ENCODE peak calls at places on chromosomes 6 and 20, in four cellular contexts. One of them, this sample, is unnamed.

GRCh38 chr6:146700078-146700686 is 101.4 kb downstream of the ADGB start:
- DNase-seq in RWPE1: peak; percentile 53
- DNase-seq in GM13977: peak; percentile 17
- DNase-seq in tibial artery: peak; percentile 79
- DNase-seq in this sample: peak; percentile 82

GRCh38 chr6:44001318-44001868 is 125.9 kb downstream of the MRPL14 start:
- DNase-seq in RWPE1: no peak
- DNase-seq in GM13977: peak; percentile 62
- DNase-seq in tibial artery: no peak
- DNase-seq in this sample: no peak

GRCh38 chr6:36350681-36351091 is 14.0 kb upstream of the BNIP5 start:
- DNase-seq in RWPE1: no peak
- DNase-seq in GM13977: no peak
- DNase-seq in tibial artery: no peak
- DNase-seq in this sample: no peak

GRCh38 chr6:28765978-28766351 is 157.8 kb downstream of the TRIM27 start:
- DNase-seq in RWPE1: no peak
- DNase-seq in GM13977: no peak
- DNase-seq in tibial artery: no peak
- DNase-seq in this sample: no peak

GRCh38 chr20:8304124-8304800 is 172.2 kb downstream of the PLCB1 start:
- DNase-seq in RWPE1: no peak
- DNase-seq in GM13977: no peak
- DNase-seq in tibial artery: no peak
- DNase-seq in this sample: no peak

GRCh38 chr6:105326838-105327745 is 75.8 kb downstream of the PREP start:
- DNase-seq in RWPE1: peak; percentile 71
- DNase-seq in GM13977: no peak
- DNase-seq in tibial artery: no peak
- DNase-seq in this sample: no peak

GRCh38 chr6:25829375-25829774 is 2.5 kb downstream of the SLC17A1 start:
- DNase-seq in RWPE1: no peak
- DNase-seq in GM13977: peak; percentile 12
- DNase-seq in tibial artery: no peak
- DNase-seq in this sample: no peak

GRCh38 chr6:42449917-42450313 is 1.8 kb downstream of the TRERF1 start:
- DNase-seq in RWPE1: no peak
- DNase-seq in GM13977: no peak
- DNase-seq in tibial artery: no peak
- DNase-seq in this sample: no peak

GRCh38 chr6:137234505-137234863 is 15.3 kb upstream of the IFNGR1 start:
- DNase-seq in RWPE1: no peak
- DNase-seq in GM13977: no peak
- DNase-seq in tibial artery: no peak
- DNase-seq in this sample: no peak

GRCh38 chr20:214383-214782 is 12.7 kb upstream of the DEFB129 start:
- DNase-seq in RWPE1: no peak
- DNase-seq in GM13977: no peak
- DNase-seq in tibial artery: no peak
- DNase-seq in this sample: no peak

GRCh38 chr6:114000066-114000465 is 29.1 kb upstream of the HDAC2 start:
- DNase-seq in RWPE1: no peak
- DNase-seq in GM13977: no peak
- DNase-seq in tibial artery: no peak
- DNase-seq in this sample: no peak

GRCh38 chr20:49343246-49343645 is 65.4 kb upstream of the ZNFX1 start:
- DNase-seq in RWPE1: peak; percentile 72
- DNase-seq in GM13977: no peak
- DNase-seq in tibial artery: no peak
- DNase-seq in this sample: no peak

GRCh38 chr6:144265061-144265357 is 20.1 kb upstream of the UTRN start:
- DNase-seq in RWPE1: no peak
- DNase-seq in GM13977: no peak
- DNase-seq in tibial artery: no peak
- DNase-seq in this sample: no peak

GRCh38 chr6:41492261-41492891 is 53.8 kb upstream of the FOXP4 start:
- DNase-seq in RWPE1: no peak
- DNase-seq in GM13977: no peak
- DNase-seq in tibial artery: no peak
- DNase-seq in this sample: no peak

GRCh38 chr6:49565855-49566254 is 15.4 kb downstream of the C6orf141 start:
- DNase-seq in RWPE1: peak; percentile 21
- DNase-seq in GM13977: no peak
- DNase-seq in tibial artery: no peak
- DNase-seq in this sample: no peak

GRCh38 chr20:48945840-48946514 is 24.5 kb downstream of the ARFGEF2 start:
- DNase-seq in RWPE1: peak; percentile 92
- DNase-seq in GM13977: no peak
- DNase-seq in tibial artery: no peak
- DNase-seq in this sample: no peak

GRCh38 chr6:16944601-16945000 is 157.2 kb upstream of the STMND1 start:
- DNase-seq in RWPE1: no peak
- DNase-seq in GM13977: no peak
- DNase-seq in tibial artery: no peak
- DNase-seq in this sample: no peak

GRCh38 chr6:107275330-107275865 is 160.1 kb upstream of the BEND3 start:
- DNase-seq in RWPE1: peak; percentile 5
- DNase-seq in GM13977: no peak
- DNase-seq in tibial artery: no peak
- DNase-seq in this sample: no peak

GRCh38 chr6:97563529-97563928 is 280.5 kb upstream of the MMS22L start:
- DNase-seq in RWPE1: no peak
- DNase-seq in GM13977: no peak
- DNase-seq in tibial artery: no peak
- DNase-seq in this sample: no peak

GRCh38 chr6:31202259-31203166 is 32.0 kb upstream of the POU5F1 start:
- DNase-seq in RWPE1: peak; percentile 38
- DNase-seq in GM13977: no peak
- DNase-seq in tibial artery: no peak
- DNase-seq in this sample: no peak

GRCh38 chr6:99344289-99344688 is 5.2 kb downstream of the FAXC start:
- DNase-seq in RWPE1: no peak
- DNase-seq in GM13977: no peak
- DNase-seq in tibial artery: no peak
- DNase-seq in this sample: no peak

GRCh38 chr6:129141499-129141898 is 258.6 kb downstream of the LAMA2 start:
- DNase-seq in RWPE1: no peak
- DNase-seq in GM13977: no peak
- DNase-seq in tibial artery: no peak
- DNase-seq in this sample: no peak

GRCh38 chr6:11653028-11653583 is 115.6 kb downstream of the TMEM170B start:
- DNase-seq in RWPE1: peak; percentile 17
- DNase-seq in GM13977: peak; percentile 63
- DNase-seq in tibial artery: no peak
- DNase-seq in this sample: no peak

GRCh38 chr6:143397229-143398222 is 53.0 kb downstream of the ADAT2 start:
- DNase-seq in RWPE1: peak; percentile 99
- DNase-seq in GM13977: no peak
- DNase-seq in tibial artery: peak; percentile 58
- DNase-seq in this sample: peak; percentile 79

GRCh38 chr20:63536241-63536977 is 767 bp downstream of the PTK6 start:
- DNase-seq in RWPE1: peak; percentile 95
- DNase-seq in GM13977: no peak
- DNase-seq in tibial artery: no peak
- DNase-seq in this sample: no peak

GRCh38 chr6:53009056-53009455 is 14.0 kb upstream of the GSTA4 start:
- DNase-seq in RWPE1: no peak
- DNase-seq in GM13977: no peak
- DNase-seq in tibial artery: no peak
- DNase-seq in this sample: no peak

GRCh38 chr6:163132050-163132750 is 282.3 kb upstream of the QKI start:
- DNase-seq in RWPE1: no peak
- DNase-seq in GM13977: no peak
- DNase-seq in tibial artery: no peak
- DNase-seq in this sample: no peak

GRCh38 chr20:55354700-55355099 is 650.6 kb downstream of the CBLN4 start:
- DNase-seq in RWPE1: no peak
- DNase-seq in GM13977: no peak
- DNase-seq in tibial artery: no peak
- DNase-seq in this sample: no peak

GRCh38 chr20:4117341-4117740 is 102.0 kb upstream of the RNF24 start:
- DNase-seq in RWPE1: no peak
- DNase-seq in GM13977: no peak
- DNase-seq in tibial artery: no peak
- DNase-seq in this sample: no peak

GRCh38 chr20:37042986-37043972 is 52.5 kb downstream of the RBL1 start:
- DNase-seq in RWPE1: no peak
- DNase-seq in GM13977: peak; percentile 31
- DNase-seq in tibial artery: no peak
- DNase-seq in this sample: no peak

GRCh38 chr6:158991017-158991723 is 8.8 kb downstream of the RSPH3 start:
- DNase-seq in RWPE1: no peak
- DNase-seq in GM13977: no peak
- DNase-seq in tibial artery: no peak
- DNase-seq in this sample: no peak